ENCODE peak calls at places on chromosomes 2 and 18, in four cellular contexts. U, R, M and Z are unnamed samples.

GRCh38 chr2:197092431-197092830 is 165.9 kb upstream of the PGAP1 start:
- DNase-seq in U (no peak), R (no peak), M (no peak), Z (no peak)

GRCh38 chr2:159109552-159109951 is 141.1 kb downstream of the TANC1 start:
- DNase-seq in U (no peak), R (no peak), M (no peak), Z (no peak)

GRCh38 chr2:159249955-159250723 is 36.4 kb downstream of the WDSUB1 start:
- DNase-seq in U (peak), R (no peak), M (peak), Z (peak)

GRCh38 chr18:46061387-46061786 is 10.7 kb downstream of the PSTPIP2 start:
- DNase-seq in U (no peak), R (no peak), M (no peak), Z (no peak)

GRCh38 chr2:126831234-126832005 is 67.3 kb upstream of the TEX51 start:
- DNase-seq in U (no peak), R (no peak), M (no peak), Z (no peak)

GRCh38 chr2:160516547-160517365 is 23.1 kb upstream of the RBMS1 start:
- DNase-seq in U (no peak), R (no peak), M (peak), Z (no peak)

GRCh38 chr2:106607371-106607770 is 120.2 kb downstream of the CD8B2 start:
- DNase-seq in U (no peak), R (no peak), M (no peak), Z (no peak)

GRCh38 chr2:88641330-88641729 is 14.1 kb upstream of the EIF2AK3 start:
- DNase-seq in U (no peak), R (no peak), M (no peak), Z (no peak)

GRCh38 chr18:9095297-9096012 is 7.0 kb upstream of the NDUFV2 start:
- DNase-seq in U (no peak), R (no peak), M (no peak), Z (no peak)

GRCh38 chr2:167294775-167295140 is 406.5 kb downstream of the XIRP2 start:
- DNase-seq in U (no peak), R (no peak), M (no peak), Z (peak)

GRCh38 chr2:189613077-189613636 is 32.6 kb upstream of the SLC40A1 start:
- DNase-seq in U (peak), R (peak), M (peak), Z (no peak)

GRCh38 chr2:5549061-5549601 is 143.1 kb upstream of the SOX11 start:
- DNase-seq in U (no peak), R (no peak), M (no peak), Z (no peak)

GRCh38 chr2:64700133-64700809 is 46.6 kb upstream of the SERTAD2 start:
- DNase-seq in U (no peak), R (no peak), M (peak), Z (peak)

GRCh38 chr2:16662440-16662839 is 3.2 kb downstream of the CYRIA start:
- DNase-seq in U (peak), R (no peak), M (peak), Z (no peak)

DNA sequence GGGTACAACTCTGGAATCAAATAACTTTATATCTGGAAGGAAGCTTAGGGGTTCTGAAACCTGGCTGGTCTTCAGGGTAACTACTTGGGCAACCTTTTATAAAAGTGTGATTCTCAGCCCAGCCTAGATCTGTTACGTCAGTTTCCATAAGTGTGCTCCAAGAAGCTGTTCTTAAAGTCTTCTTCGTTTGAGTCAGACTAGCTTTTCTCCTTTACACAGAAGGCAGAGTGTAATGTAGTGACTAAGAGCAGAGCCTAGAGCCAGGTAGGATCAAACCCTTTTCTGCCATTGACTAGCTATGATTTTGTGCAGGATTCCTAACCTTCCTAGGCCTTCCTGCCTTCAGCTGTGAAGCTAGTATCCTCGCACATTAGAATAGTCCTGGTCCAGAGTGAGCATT is 5.8 kb downstream of the ITGA6 start:
- DNase-seq in U (no peak), R (no peak), M (peak), Z (no peak)
- H3K4me3 ChIP-seq in U (no peak), R (no peak), M (no peak), Z (no peak)

DNA sequence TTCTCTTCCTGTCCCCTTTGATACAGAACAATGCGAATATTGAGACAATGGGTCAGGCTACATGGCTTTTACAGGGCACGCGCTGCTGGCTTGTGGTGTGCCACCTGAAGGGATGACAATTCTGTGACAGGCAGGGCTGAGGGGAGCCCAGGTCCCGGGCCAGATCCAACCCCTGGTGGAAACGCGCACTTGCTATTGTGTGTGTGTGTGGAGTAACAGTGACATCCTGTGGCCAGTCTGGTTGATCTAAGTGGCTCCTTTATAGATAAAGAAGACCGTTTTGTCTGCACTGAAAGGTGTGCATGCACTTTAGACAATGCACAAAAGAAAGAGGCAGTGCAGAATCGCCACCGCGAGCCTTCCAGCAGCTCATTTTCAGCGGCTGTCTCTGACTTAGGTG is 273.6 kb downstream of the HRH4 start:
- DNase-seq in U (no peak), R (no peak), M (peak), Z (no peak)
- TF ChIP-seq CTCF in U (peak), R (peak), M (peak), Z (no peak)

DNA sequence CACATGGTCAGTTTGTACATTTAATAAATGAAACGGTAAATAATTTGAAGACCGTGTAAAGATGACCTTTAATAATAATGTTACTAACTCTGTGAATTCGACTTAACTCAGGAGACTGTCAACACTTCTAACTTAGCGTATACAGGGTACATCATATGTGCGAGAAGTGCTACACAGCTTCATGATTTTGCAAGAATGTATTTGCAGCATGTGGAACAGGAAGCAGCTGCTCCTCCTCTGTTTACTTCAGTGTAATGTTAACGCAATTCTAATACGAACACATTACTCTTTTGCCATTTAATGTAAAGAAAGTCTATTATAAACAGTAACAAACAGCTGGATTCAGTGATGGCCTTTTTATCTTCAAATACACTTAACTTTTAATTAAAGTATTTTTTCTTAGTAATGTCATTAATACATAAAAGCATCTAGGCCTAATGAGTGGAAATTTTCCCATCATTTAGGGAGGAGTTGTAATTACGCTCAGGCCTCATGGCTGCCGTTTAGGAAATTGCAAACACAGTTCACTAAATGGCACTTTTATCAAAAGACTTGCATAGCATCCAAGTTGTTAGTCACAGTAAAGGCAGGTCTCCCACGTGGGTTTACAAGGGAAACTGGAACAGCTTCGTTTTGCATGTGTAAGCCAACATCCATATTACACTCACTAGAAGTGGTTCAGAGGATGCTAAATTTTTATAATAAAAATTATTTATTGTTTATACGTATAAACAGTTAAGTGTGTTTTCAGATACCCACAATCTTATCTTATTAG is 635.7 kb downstream of the FBXO15 start:
- DNase-seq in U (no peak), R (no peak), M (no peak), Z (no peak)
- H3K4me3 ChIP-seq in U (no peak), R (no peak), M (no peak), Z (no peak)

DNA sequence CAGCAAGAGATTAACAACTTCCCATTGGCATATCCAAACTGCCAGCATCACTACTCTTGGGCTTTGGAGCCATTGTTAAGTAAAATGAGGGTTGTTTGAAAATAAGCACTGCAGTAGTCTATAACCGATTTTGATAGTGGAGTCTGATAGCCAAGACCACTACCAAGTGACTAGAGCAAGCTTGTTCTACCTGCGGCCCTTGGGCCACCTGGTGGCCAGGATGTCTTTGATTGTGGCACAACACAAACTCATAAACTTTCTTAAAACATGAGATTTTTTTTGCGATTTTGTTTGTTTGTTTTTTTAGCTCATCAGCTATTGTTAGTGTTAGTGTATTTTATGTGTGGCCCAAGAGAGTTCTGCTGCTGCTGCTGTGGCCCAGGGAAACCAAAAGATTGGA is 11.0 kb downstream of the UBE2E3 start:
- DNase-seq in U (no peak), R (no peak), M (no peak), Z (no peak)
- TF ChIP-seq CTCF in U (no peak), R (peak), M (peak), Z (no peak)

DNA sequence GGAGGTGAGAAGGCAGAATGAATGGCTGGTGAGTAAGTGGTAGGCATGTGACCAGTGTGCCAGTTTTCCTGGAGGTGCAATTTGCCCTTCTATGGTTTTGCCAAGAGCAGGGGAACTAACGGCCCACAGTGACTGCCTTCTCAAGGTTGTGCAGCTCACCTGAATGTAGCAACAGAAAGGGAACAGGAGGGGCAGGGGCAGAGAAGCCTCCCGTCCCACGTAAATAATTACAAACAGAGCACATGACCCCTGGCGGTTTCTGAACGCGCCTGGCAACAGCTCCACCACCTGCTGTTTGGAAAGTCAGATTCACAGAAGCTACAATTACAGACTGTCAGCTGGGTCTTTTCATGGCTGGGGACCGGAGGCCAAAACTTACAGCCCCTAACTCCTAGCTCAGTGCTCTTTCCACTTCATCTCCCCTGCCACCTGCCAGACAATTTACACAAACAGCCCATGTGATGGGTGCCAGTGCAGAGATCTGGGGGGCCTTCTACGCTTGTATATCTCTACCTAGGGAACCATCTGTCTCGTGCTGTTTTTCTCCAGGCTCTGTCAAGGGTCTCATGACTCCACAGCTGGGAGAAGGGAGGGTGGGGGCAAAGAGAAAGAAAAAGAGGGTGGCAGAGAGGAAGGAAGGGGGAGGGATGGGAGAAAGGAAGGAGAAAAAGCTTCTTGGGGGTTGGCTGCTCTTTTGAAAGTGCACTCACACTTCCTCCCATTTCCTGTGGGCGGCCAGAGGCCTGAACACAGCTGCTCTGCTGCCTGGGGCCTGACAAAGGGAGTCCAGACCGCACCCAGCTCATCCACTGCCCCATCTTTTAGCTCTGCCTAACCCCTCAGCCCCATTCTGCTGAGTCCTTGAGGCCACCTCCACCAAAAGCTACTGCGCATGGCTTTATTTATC is 69.5 kb downstream of the POLR1A start:
- DNase-seq in U (no peak), R (no peak), M (peak), Z (peak)
- H3K4me3 ChIP-seq in U (no peak), R (no peak), M (no peak), Z (no peak)